ENCODE peak calls at places on chromosomes 3 and 15, in six cellular contexts. A, P, U, L, O and T are unnamed samples.
A peak's percentile ranks its signal among the peaks of the same experiment; 100 is the strongest.

GRCh38 chr15:62849316-62850129 is 193.0 kb upstream of the TPM1 start:
- DNase-seq in O (no peak), P (no peak), L (no peak), A (peak; percentile 61), U (no peak), T (no peak)

GRCh38 chr3:108301695-108302404 is 5.5 kb downstream of the HHLA2 start:
- DNase-seq in U (no peak), L (no peak), P (no peak), O (no peak), A (no peak), T (no peak)

GRCh38 chr3:111592941-111593340 is 2.2 kb downstream of the ZBED2 start:
- DNase-seq in L (no peak), A (no peak), U (no peak), O (no peak), P (no peak), T (no peak)

GRCh38 chr3:169041677-169042171 is 621.8 kb downstream of the MECOM start:
- DNase-seq in P (no peak), U (no peak), L (peak; percentile 84), A (peak; percentile 15), O (no peak), T (no peak)

GRCh38 chr3:170171563-170171962 is 10.0 kb downstream of the PHC3 start:
- DNase-seq in A (no peak), P (no peak), U (no peak), L (no peak), O (no peak), T (no peak)

GRCh38 chr15:42137461-42138261 is 18.8 kb downstream of the PLA2G4F start:
- DNase-seq in P (peak; percentile 28), U (no peak), L (peak; percentile 65), A (peak; percentile 88), O (no peak), T (no peak)

GRCh38 chr3:58352624-58353023 is 19.9 kb downstream of the PXK start:
- DNase-seq in A (no peak), L (no peak), P (no peak), U (no peak), O (no peak), T (no peak)

GRCh38 chr3:105555206-105555605 is 188.5 kb downstream of the ALCAM start:
- DNase-seq in O (no peak), L (no peak), U (no peak), A (no peak), P (no peak), T (no peak)

GRCh38 chr15:70853270-70853854 is 595 bp downstream of the LARP6 start:
- DNase-seq in A (peak; percentile 85), O (no peak), P (no peak), L (peak; percentile 70), U (peak; percentile 11), T (no peak)

GRCh38 chr15:25244731-25245585 is 193.9 kb downstream of the UBE3A start:
- DNase-seq in A (no peak), O (peak; percentile 2), L (no peak), P (no peak), U (peak; percentile 3), T (no peak)

GRCh38 chr15:78110916-78111475 is 18.6 kb downstream of the SH2D7 start:
- DNase-seq in O (no peak), U (peak; percentile 5), P (peak; percentile 43), A (no peak), L (no peak), T (no peak)

GRCh38 chr3:107938128-107938527 is 152.7 kb downstream of the CD47 start:
- DNase-seq in O (no peak), U (no peak), P (no peak), A (peak; percentile 72), L (peak; percentile 58), T (no peak)

GRCh38 chr15:72706266-72706665 is 20.3 kb downstream of the BBS4 start:
- DNase-seq in L (no peak), A (no peak), O (no peak), U (no peak), P (no peak), T (no peak)

GRCh38 chr3:110376119-110376518 is 695.5 kb upstream of the NECTIN3 start:
- DNase-seq in U (no peak), O (no peak), A (no peak), P (no peak), L (no peak), T (no peak)

GRCh38 chr15:62124176-62124952 is 40.7 kb downstream of the C2CD4B start:
- DNase-seq in L (no peak), O (no peak), P (no peak), U (no peak), A (no peak), T (no peak)

GRCh38 chr3:149352556-149352955 is 19.1 kb upstream of the TM4SF18 start:
- DNase-seq in L (peak; percentile 68), A (peak; percentile 90), P (peak; percentile 62), U (peak; percentile 46), O (no peak), T (peak; percentile 67)

GRCh38 chr3:103752986-103753385 is 1318.2 kb downstream of the ZPLD1 start:
- DNase-seq in L (no peak), A (no peak), U (no peak), P (no peak), O (no peak), T (no peak)

GRCh38 chr3:56702487-56703315 is 19.6 kb upstream of the TASOR start:
- DNase-seq in L (peak; percentile 85), U (peak; percentile 37), A (peak; percentile 82), P (no peak), O (no peak), T (no peak)

GRCh38 chr3:11611271-11611893 is 32.3 kb downstream of the VGLL4 start:
- DNase-seq in U (no peak), O (no peak), A (no peak), P (no peak), L (no peak), T (no peak)

GRCh38 chr3:77251136-77251535 is 211.2 kb downstream of the ROBO2 start:
- DNase-seq in L (no peak), O (no peak), U (no peak), P (no peak), A (no peak), T (no peak)

GRCh38 chr15:63197626-63198025 is 8.2 kb downstream of the RAB8B start:
- DNase-seq in U (no peak), P (no peak), A (no peak), O (no peak), L (no peak), T (no peak)

GRCh38 chr3:32335365-32336122 is 56.1 kb upstream of the CMTM7 start:
- DNase-seq in O (no peak), A (no peak), L (no peak), U (no peak), P (no peak), T (peak; percentile 39)

DNA sequence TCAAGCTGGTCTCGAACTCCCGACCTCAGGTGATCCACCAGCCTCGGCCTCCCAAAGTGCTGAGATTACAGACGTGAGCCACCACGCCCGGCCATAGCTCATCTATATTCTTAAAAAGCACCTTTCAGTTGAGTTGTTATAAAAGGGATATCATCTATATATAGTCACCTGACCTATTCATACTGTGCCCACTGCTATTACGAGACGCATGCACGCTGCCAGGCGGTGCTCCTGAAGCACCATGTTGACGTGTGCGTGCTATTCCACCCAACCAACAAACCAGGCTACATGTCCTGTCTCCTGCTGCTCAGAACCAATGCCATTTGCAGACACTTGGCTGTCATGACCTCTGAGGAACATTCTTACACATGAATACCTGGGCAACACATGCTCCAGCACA is 17.6 kb downstream of the CYFIP1 start:
- DNase-seq in A (no peak), O (no peak), U (no peak), L (no peak), P (peak; percentile 28), T (no peak)
- H3K4me1 ChIP-seq in A (no peaks in the 10 kb centered on the region), O (no peaks in the 10 kb centered on the region), U (peaks cover 12% of the 10 kb centered on the region), L (peaks cover 17% of the 10 kb centered on the region), P (peaks cover 80% of the 10 kb centered on the region), T (peaks cover 58% of the 10 kb centered on the region)

DNA sequence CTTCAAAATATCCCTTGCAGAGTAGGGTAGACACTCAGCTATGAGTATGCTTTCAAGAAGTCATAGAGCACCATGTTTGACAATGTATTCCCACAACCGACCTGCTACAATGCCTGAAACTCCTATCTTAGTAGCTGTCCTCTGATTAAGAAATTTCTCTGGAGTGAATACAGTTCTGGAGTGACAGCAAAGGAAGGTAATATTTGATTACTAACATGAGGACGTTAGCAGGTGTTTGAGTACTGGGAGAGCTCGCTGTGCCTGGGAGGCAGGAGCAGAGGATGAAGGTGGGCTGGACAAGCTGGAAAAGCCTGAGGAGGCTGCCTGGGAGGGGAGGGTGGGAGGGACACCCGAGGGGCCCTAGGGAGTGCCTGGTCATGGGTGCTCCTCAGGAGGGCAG is 42.9 kb downstream of the PARP15 start:
- DNase-seq in L (no peak), O (no peak), U (no peak), A (no peak), P (no peak), T (no peak)
- H3K27ac ChIP-seq in L (no peak overlapping the region), O (no peak overlapping the region), U (no peak overlapping the region), A (no peak overlapping the region), P (no peak overlapping the region), T (peak overlapping the region; percentile 28)

DNA sequence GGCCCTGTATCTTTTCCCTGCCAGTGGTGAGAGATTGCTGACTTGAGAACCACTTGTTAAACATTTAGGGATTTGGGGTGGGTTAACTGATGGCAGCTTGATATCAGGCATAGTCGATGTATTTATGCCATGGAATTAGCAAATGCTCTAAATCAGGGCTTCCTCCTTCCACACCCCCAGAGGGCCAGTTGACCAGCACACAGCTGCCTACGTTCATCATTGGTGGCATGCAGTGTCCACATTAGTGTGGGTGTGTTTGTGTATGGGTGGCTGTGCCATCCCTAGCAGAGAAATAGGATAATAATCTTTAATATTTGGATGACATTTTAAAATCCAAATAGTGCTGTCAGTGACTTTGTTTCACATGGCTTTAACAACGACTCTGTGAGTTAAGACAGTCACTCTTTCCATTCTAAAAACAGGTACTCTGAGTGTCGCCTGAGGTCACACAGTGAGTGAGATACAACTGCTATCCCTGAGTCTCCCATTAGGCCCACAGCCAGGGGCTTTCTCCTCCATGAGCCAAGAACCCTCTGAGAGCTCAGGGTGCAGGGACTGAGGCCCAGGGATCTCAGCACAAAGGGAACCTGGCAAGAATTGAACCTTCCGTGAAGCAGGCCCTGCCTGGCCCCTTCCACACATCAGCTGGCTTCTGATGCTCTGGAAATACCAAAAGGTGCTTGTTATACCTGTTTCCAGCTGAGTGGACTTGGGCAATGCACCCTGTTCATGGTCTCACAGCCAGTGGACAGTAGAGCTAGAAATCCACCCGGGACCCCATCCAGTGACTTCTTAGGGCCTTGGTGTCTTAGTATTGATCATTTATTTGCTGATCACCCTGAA is 4.3 kb upstream of the LTF start:
- DNase-seq in L (no peak), P (no peak), O (no peak), A (no peak), U (no peak), T (no peak)
- H3K4me1 ChIP-seq in L (no peaks in the 10 kb centered on the region), P (no peaks in the 10 kb centered on the region), O (no peaks in the 10 kb centered on the region), A (peaks cover 6% of the 10 kb centered on the region), U (peaks cover 2% of the 10 kb centered on the region), T (peaks cover 14% of the 10 kb centered on the region)

DNA sequence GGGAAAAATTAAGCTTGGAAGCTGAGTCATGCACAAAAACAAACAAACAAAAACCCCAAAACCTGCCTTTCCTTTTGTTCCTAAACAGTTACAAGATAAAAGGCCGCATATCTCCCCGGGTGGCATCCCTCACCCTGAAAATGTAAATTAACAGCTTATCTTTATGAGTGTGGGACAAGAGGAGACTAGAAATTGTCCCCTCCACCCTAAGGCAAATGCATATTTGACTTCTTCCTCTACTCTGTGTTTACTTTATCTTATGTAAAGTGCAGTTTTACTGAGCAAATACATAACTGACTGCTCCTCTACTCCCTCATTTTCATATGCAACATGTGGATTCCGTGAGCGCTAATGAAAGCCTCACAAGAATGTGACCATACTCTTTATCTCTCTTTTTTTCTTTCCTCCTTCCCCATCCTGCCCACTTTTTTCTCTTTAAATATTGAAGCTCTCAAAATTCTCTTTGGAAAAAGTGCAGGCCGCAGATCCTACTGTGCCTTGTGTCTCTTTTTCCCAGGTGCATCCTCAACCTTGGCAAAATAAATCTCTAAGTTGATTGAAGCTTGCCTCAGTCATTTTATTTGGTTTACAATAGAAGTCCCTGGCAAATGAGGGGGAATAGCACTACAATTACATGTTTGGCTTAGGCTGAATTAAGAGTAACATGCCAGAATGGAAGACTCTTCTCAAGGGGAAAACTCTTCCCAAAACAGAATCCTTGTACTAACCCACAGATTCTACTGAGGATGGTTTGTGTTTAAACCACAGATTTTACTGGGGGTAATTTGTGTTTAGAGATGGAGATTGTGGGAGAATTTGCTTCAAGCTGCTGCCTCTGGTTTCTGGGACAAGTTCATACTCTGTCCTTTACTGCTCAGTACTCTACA is 72.7 kb upstream of the WDR72 start:
- DNase-seq in A (peak; percentile 10), L (no peak), U (no peak), O (no peak), P (no peak), T (no peak)
- H3K27ac ChIP-seq in A (peak overlapping the region; percentile 22), L (no peak overlapping the region), U (peak overlapping the region; percentile 60), O (no peak overlapping the region), P (no peak overlapping the region), T (no peak overlapping the region)